ENCODE peak calls at places on chromosomes 1 and 21, in nine cellular contexts. E is activated naive CD8-positive, alpha-beta T cell treated with anti-CD3 and anti-CD28 coated beads, Interleukin-2, amount 50 U/mL, for 24 hours; X is central memory CD4-positive, alpha-beta T cell; Q is hepatocyte; C is NCI-H1105; A is T-helper 17 cell; T is iris pigment epithelial cell; W is A549; Y is tibial artery. I is an unnamed sample.

GRCh38 chr21:42406201-42406601 is 2.5 kb downstream of the UBASH3A start:
- DNase-seq in A (peak), C (no peak), Q (no peak), W (no peak), X (peak), E (peak), T (no peak), Y (no peak), I (no peak)

GRCh38 chr1:167904641-167905040 is 9.3 kb downstream of the ADCY10 start:
- DNase-seq in Y (no peak), E (no peak), X (no peak), Q (no peak), C (no peak), T (peak), W (no peak), A (no peak), I (no peak)

GRCh38 chr1:144101397-144102050 is 129.7 kb upstream of the FAM72C start:
- DNase-seq in C (no peak), A (peak), E (no peak), Y (peak), W (no peak), Q (peak), X (peak), T (no peak), I (peak)

GRCh38 chr1:224541072-224541790 is 74.9 kb upstream of the CNIH3 start:
- DNase-seq in X (no peak), A (no peak), E (no peak), Y (no peak), C (no peak), T (no peak), Q (no peak), W (no peak), I (no peak)

GRCh38 chr1:218665216-218665615 is 320.1 kb downstream of the TGFB2 start:
- DNase-seq in Q (peak), A (no peak), T (peak), W (peak), X (no peak), C (no peak), Y (peak), E (no peak), I (no peak)

GRCh38 chr1:44472614-44473262 is 67.7 kb downstream of the RNF220 start:
- DNase-seq in A (no peak), Q (no peak), T (no peak), Y (no peak), X (no peak), W (no peak), E (no peak), C (no peak), I (no peak)

GRCh38 chr1:167492509-167492910 is 25.8 kb downstream of the CD247 start:
- DNase-seq in Q (no peak), E (peak), A (no peak), T (no peak), Y (no peak), X (peak), W (no peak), C (no peak), I (no peak)

GRCh38 chr1:47978486-47978885 is 18.7 kb downstream of the TRABD2B start:
- DNase-seq in C (no peak), W (no peak), A (no peak), Q (peak), X (no peak), T (peak), Y (no peak), E (no peak), I (no peak)

GRCh38 chr1:168972887-168973286 is 133.6 kb upstream of the ATP1B1 start:
- DNase-seq in Q (no peak), X (no peak), E (no peak), T (no peak), W (no peak), Y (no peak), C (no peak), A (no peak), I (no peak)

GRCh38 chr1:166691476-166691875 is 147.8 kb upstream of the POGK start:
- DNase-seq in E (no peak), Y (no peak), W (no peak), A (no peak), X (no peak), T (no peak), Q (no peak), C (no peak), I (no peak)

GRCh38 chr1:1873186-1873585 is 17.7 kb downstream of the GNB1 start:
- DNase-seq in X (no peak), E (no peak), C (no peak), Q (no peak), W (no peak), A (no peak), Y (no peak), T (no peak), I (no peak)

GRCh38 chr1:63603810-63604209 is 10.6 kb downstream of the PGM1 start:
- DNase-seq in Q (no peak), E (no peak), X (no peak), T (peak), C (no peak), A (no peak), Y (no peak), W (no peak), I (no peak)

GRCh38 chr1:31881698-31882000 is 56.5 kb downstream of the PTP4A2 start:
- DNase-seq in W (no peak), X (no peak), Q (peak), Y (no peak), A (no peak), T (peak), E (no peak), C (no peak), I (no peak)

GRCh38 chr1:111958911-111959310 is 30.6 kb downstream of the KCND3 start:
- DNase-seq in T (no peak), A (no peak), C (no peak), W (no peak), Q (no peak), Y (no peak), E (no peak), X (no peak), I (no peak)

GRCh38 chr1:155322571-155322952 is 1.9 kb downstream of the RUSC1 start:
- DNase-seq in W (peak), Y (no peak), X (no peak), Q (peak), A (no peak), E (no peak), T (peak), C (peak), I (no peak)

GRCh38 chr1:199735660-199736059 is 291.9 kb upstream of the NR5A2 start:
- DNase-seq in Q (no peak), A (no peak), E (no peak), X (no peak), W (no peak), T (no peak), Y (no peak), C (no peak), I (no peak)

GRCh38 chr1:97877307-97877706 is 43.5 kb downstream of the DPYD start:
- DNase-seq in X (no peak), Y (no peak), C (no peak), A (no peak), W (no peak), Q (no peak), E (no peak), T (peak), I (no peak)

GRCh38 chr1:193270996-193271395 is 84.6 kb upstream of the B3GALT2 start:
- DNase-seq in X (no peak), E (no peak), A (no peak), C (no peak), T (peak), Q (no peak), Y (no peak), W (no peak), I (no peak)

GRCh38 chr1:171115280-171115897 is 24.7 kb downstream of the FMO3 start:
- DNase-seq in A (no peak), Y (no peak), C (no peak), Q (no peak), T (peak), X (no peak), E (no peak), W (no peak), I (no peak)

GRCh38 chr1:244953865-244954264 is 89.5 kb upstream of the HNRNPU start:
- DNase-seq in A (no peak), Q (no peak), W (no peak), T (no peak), C (no peak), X (no peak), Y (no peak), E (no peak), I (no peak)

GRCh38 chr1:218353656-218354055 is 8.5 kb downstream of the TGFB2 start:
- DNase-seq in Q (no peak), X (no peak), W (no peak), Y (no peak), T (no peak), C (no peak), E (no peak), A (no peak), I (no peak)

I was measured in progenitor cell of endocrine pancreas.